ENCODE peak calls at places on chromosomes 7 and 10, in ten cellular contexts. Q, V, O, H, F, U, Y, E, K and S are unnamed samples.
A peak's percentile ranks its signal among the peaks of the same experiment; 100 is the strongest.

GRCh38 chr7:130368347-130368746 is 11.9 kb upstream of the CPA1 start:
- DNase-seq in Q (no peak), V (no peak), O (no peak), H (no peak), F (no peak), U (no peak), Y (no peak), E (no peak), K (no peak), S (no peak)

GRCh38 chr7:147298611-147299043 is 1182.0 kb downstream of the CNTNAP2 start:
- DNase-seq in Q (no peak), V (no peak), O (no peak), H (peak; percentile 42), F (no peak), U (no peak), Y (no peak), E (no peak), K (no peak), S (peak; percentile 65)

GRCh38 chr10:3197354-3198003 is 24.9 kb upstream of the PITRM1 start:
- DNase-seq in Q (peak; percentile 85), V (no peak), O (peak; percentile 92), H (peak; percentile 40), F (peak; percentile 63), U (peak; percentile 8), Y (peak; percentile 76), E (peak; percentile 74), K (no peak), S (peak; percentile 74)

GRCh38 chr10:6513509-6513908 is 66.6 kb downstream of the PRKCQ start:
- DNase-seq in Q (no peak), V (no peak), O (no peak), H (no peak), F (no peak), U (no peak), Y (peak; percentile 37), E (no peak), K (no peak), S (no peak)

GRCh38 chr10:47397256-47397655 is 13.2 kb upstream of the ZNF488 start:
- DNase-seq in Q (peak; percentile 10), V (no peak), O (no peak), H (no peak), F (no peak), U (no peak), Y (no peak), E (no peak), K (no peak), S (no peak)

GRCh38 chr10:50501478-50501877 is 122.3 kb downstream of the SGMS1 start:
- DNase-seq in Q (no peak), V (no peak), O (peak; percentile 48), H (no peak), F (no peak), U (no peak), Y (no peak), E (no peak), K (no peak), S (peak; percentile 90)

GRCh38 chr7:158973440-158973839 is 117.1 kb downstream of the DYNC2I1 start:
- DNase-seq in Q (no peak), V (no peak), O (no peak), H (no peak), F (no peak), U (peak; percentile 29), Y (no peak), E (no peak), K (no peak), S (peak; percentile 55)

GRCh38 chr7:140595468-140596147 is 45.0 kb downstream of the DENND2A start:
- DNase-seq in Q (no peak), V (no peak), O (no peak), H (no peak), F (no peak), U (no peak), Y (no peak), E (no peak), K (no peak), S (no peak)

GRCh38 chr10:47379901-47380300 is 4.2 kb downstream of the ZNF488 start:
- DNase-seq in Q (no peak), V (no peak), O (no peak), H (no peak), F (no peak), U (no peak), Y (no peak), E (no peak), K (peak; percentile 39), S (no peak)

GRCh38 chr10:24723386-24723787 is 300 bp downstream of the ARHGAP21 start:
- DNase-seq in Q (no peak), V (no peak), O (no peak), H (no peak), F (peak; percentile 12), U (no peak), Y (peak; percentile 30), E (no peak), K (no peak), S (no peak)

GRCh38 chr10:77576007-77576367 is 61.6 kb downstream of the KCNMA1 start:
- DNase-seq in Q (no peak), V (no peak), O (no peak), H (no peak), F (no peak), U (no peak), Y (no peak), E (no peak), K (no peak), S (no peak)

GRCh38 chr7:64873517-64873916 is 29.6 kb upstream of the ZNF273 start:
- DNase-seq in Q (no peak), V (no peak), O (no peak), H (no peak), F (no peak), U (no peak), Y (no peak), E (no peak), K (no peak), S (no peak)

GRCh38 chr10:111921821-111922220 is 261.7 kb downstream of the GPAM start:
- DNase-seq in Q (no peak), V (no peak), O (no peak), H (no peak), F (no peak), U (no peak), Y (no peak), E (no peak), K (no peak), S (no peak)

GRCh38 chr7:94095359-94096009 is 91.3 kb upstream of the BET1 start:
- DNase-seq in Q (no peak), V (no peak), O (no peak), H (no peak), F (no peak), U (no peak), Y (no peak), E (no peak), K (no peak), S (no peak)

GRCh38 chr10:77899080-77899477 is 27.5 kb downstream of the DLG5 start:
- DNase-seq in Q (no peak), V (no peak), O (peak; percentile 66), H (no peak), F (no peak), U (no peak), Y (no peak), E (no peak), K (no peak), S (peak; percentile 99)

GRCh38 chr7:157017639-157018327 is 7.3 kb upstream of the MNX1 start:
- DNase-seq in Q (peak; percentile 60), V (no peak), O (no peak), H (no peak), F (no peak), U (no peak), Y (no peak), E (no peak), K (no peak), S (no peak)

GRCh38 chr7:98982686-98983085 is 104.4 kb downstream of the TRRAP start:
- DNase-seq in Q (no peak), V (no peak), O (no peak), H (no peak), F (no peak), U (no peak), Y (no peak), E (no peak), K (no peak), S (no peak)

GRCh38 chr10:132096223-132096622 is 30.5 kb downstream of the JAKMIP3 start:
- DNase-seq in Q (peak; percentile 45), V (no peak), O (peak; percentile 67), H (no peak), F (no peak), U (no peak), Y (peak; percentile 7), E (no peak), K (no peak), S (peak; percentile 81)

GRCh38 chr10:48655426-48656240 is 29.0 kb upstream of the WDFY4 start:
- DNase-seq in Q (no peak), V (no peak), O (no peak), H (no peak), F (no peak), U (no peak), Y (no peak), E (no peak), K (peak; percentile 55), S (peak; percentile 74)

GRCh38 chr7:35747611-35748010 is 52.7 kb upstream of the HERPUD2 start:
- DNase-seq in Q (no peak), V (no peak), O (no peak), H (no peak), F (no peak), U (no peak), Y (no peak), E (no peak), K (no peak), S (no peak)

GRCh38 chr10:73647211-73647874 is 6.1 kb upstream of the MYOZ1 start:
- DNase-seq in Q (no peak), V (no peak), O (no peak), H (peak; percentile 19), F (peak; percentile 9), U (peak; percentile 55), Y (no peak), E (no peak), K (peak; percentile 28), S (no peak)

GRCh38 chr10:70615784-70616511 is 13.4 kb upstream of the PRF1 start:
- DNase-seq in Q (no peak), V (no peak), O (no peak), H (no peak), F (no peak), U (no peak), Y (no peak), E (no peak), K (no peak), S (peak; percentile 99)

GRCh38 chr10:46555713-46556514 is 544 bp downstream of the GPRIN2 start:
- DNase-seq in Q (peak; percentile 80), V (no peak), O (no peak), H (no peak), F (no peak), U (no peak), Y (no peak), E (no peak), K (no peak), S (no peak)

GRCh38 chr10:74244097-74244685 is 93.2 kb downstream of the ADK start:
- DNase-seq in Q (no peak), V (no peak), O (no peak), H (no peak), F (no peak), U (peak; percentile 63), Y (no peak), E (no peak), K (no peak), S (peak; percentile 99)

GRCh38 chr7:55486991-55487390 is 85.3 kb downstream of the VOPP1 start:
- DNase-seq in Q (no peak), V (no peak), O (no peak), H (no peak), F (no peak), U (no peak), Y (no peak), E (no peak), K (no peak), S (no peak)

GRCh38 chr7:100034871-100035510 is 14.6 kb upstream of the ZSCAN21 start:
- DNase-seq in Q (no peak), V (no peak), O (no peak), H (no peak), F (no peak), U (no peak), Y (no peak), E (no peak), K (no peak), S (no peak)

GRCh38 chr10:92592761-92593552 is at the start of gene KIF11:
- DNase-seq in Q (peak; percentile 96), V (peak; percentile 77), O (peak; percentile 96), H (peak; percentile 78), F (peak; percentile 89), U (peak; percentile 95), Y (peak; percentile 95), E (peak; percentile 97), K (peak; percentile 87), S (peak; percentile 93)

GRCh38 chr10:75772153-75772887 is 340.9 kb downstream of the LRMDA start:
- DNase-seq in Q (no peak), V (no peak), O (no peak), H (no peak), F (no peak), U (no peak), Y (no peak), E (no peak), K (no peak), S (peak; percentile 68)